ENCODE peak calls at places on chromosomes 16 and 17, in seven cellular contexts. F is Calu3, H is B cell, P is type B pancreatic cell, G is progenitor cell of endocrine pancreas, Q is uterus, I is left ventricle myocardium inferior. Z is an unnamed sample.

GRCh38 chr17:80859004-80859941 is 132.4 kb upstream of the CHMP6 start:
- DNase-seq in P (no peak), H (no peak), G (no peak), Q (peak; percentile 80), F (no peak), I (peak; percentile 69), Z (no peak)

GRCh38 chr16:1323296-1324239 is 9.9 kb upstream of the BAIAP3 start:
- DNase-seq in G (no peak), H (no peak), F (no peak), Q (no peak), P (no peak), I (no peak), Z (no peak)

GRCh38 chr17:50361561-50362480 is 11.2 kb downstream of the MRPL27 start:
- DNase-seq in I (no peak), Q (no peak), H (peak; percentile 73), F (peak; percentile 73), P (no peak), G (no peak), Z (peak; percentile 56)

GRCh38 chr17:82108999-82109480 is 11.0 kb upstream of the FASN start:
- DNase-seq in H (no peak), F (no peak), G (no peak), P (no peak), Q (no peak), I (no peak), Z (no peak)

GRCh38 chr16:27491894-27492587 is 57.7 kb downstream of the GTF3C1 start:
- DNase-seq in F (no peak), Q (no peak), I (no peak), P (no peak), H (no peak), G (no peak), Z (no peak)

GRCh38 chr16:66551362-66551761 is 1.0 kb upstream of the CKLF start:
- DNase-seq in F (peak; percentile 70), H (peak; percentile 68), G (no peak), Q (no peak), I (no peak), P (no peak), Z (no peak)

GRCh38 chr16:88671806-88672205 is 8.9 kb upstream of the MVD start:
- DNase-seq in Q (no peak), P (no peak), I (no peak), F (no peak), H (no peak), G (no peak), Z (no peak)

GRCh38 chr17:82813299-82814051 is 26.3 kb downstream of the ZNF750 start:
- DNase-seq in Q (no peak), F (no peak), P (no peak), I (no peak), G (no peak), H (no peak), Z (no peak)

GRCh38 chr17:45410144-45411091 is 22.3 kb downstream of the ARHGAP27 start:
- DNase-seq in Q (no peak), P (no peak), H (peak; percentile 81), G (no peak), F (no peak), I (no peak), Z (no peak)

GRCh38 chr17:7777017-7777416 is 57.0 kb upstream of the KDM6B start:
- DNase-seq in H (no peak), F (no peak), G (no peak), Q (no peak), P (no peak), I (no peak), Z (no peak)

GRCh38 chr16:4580245-4580644 is 24.1 kb downstream of the C16orf96 start:
- DNase-seq in Q (no peak), F (no peak), H (no peak), P (no peak), I (no peak), G (no peak), Z (no peak)

GRCh38 chr17:30476726-30477082 is 504 bp upstream of the GOSR1 start:
- DNase-seq in Q (peak; percentile 19), G (no peak), I (no peak), P (no peak), F (peak; percentile 4), H (no peak), Z (no peak)

GRCh38 chr16:31291376-31291775 is 31.6 kb downstream of the ITGAM start:
- DNase-seq in Q (no peak), H (no peak), P (no peak), G (no peak), F (no peak), I (no peak), Z (no peak)

GRCh38 chr17:82301916-82302497 is 15.4 kb downstream of the CD7 start:
- DNase-seq in I (no peak), Q (no peak), G (no peak), H (peak; percentile 60), F (no peak), P (no peak), Z (no peak)

GRCh38 chr17:29115906-29116651 is 64.1 kb downstream of the MYO18A start:
- DNase-seq in P (no peak), H (peak; percentile 39), F (peak; percentile 47), Q (no peak), G (no peak), I (no peak), Z (peak; percentile 41)

GRCh38 chr17:47719411-47720152 is 13.5 kb upstream of the TBX21 start:
- DNase-seq in H (no peak), F (peak; percentile 52), G (no peak), P (no peak), Q (no peak), I (no peak), Z (peak; percentile 46)

GRCh38 chr17:57273471-57273870 is 17.1 kb downstream of the MSI2 start:
- DNase-seq in I (no peak), Q (no peak), G (no peak), F (no peak), P (no peak), H (no peak), Z (no peak)

GRCh38 chr16:89246903-89247733 is 29.6 kb downstream of the ZNF778 start:
- DNase-seq in I (peak; percentile 85), F (peak; percentile 83), Q (peak; percentile 85), G (peak; percentile 92), H (peak; percentile 94), P (peak; percentile 99), Z (peak; percentile 62)

GRCh38 chr17:45948498-45948880 is 50.6 kb upstream of the STH start:
- DNase-seq in F (no peak), P (no peak), H (no peak), Q (no peak), I (no peak), G (no peak), Z (no peak)

GRCh38 chr17:18190629-18191028 is 7.0 kb downstream of the ALKBH5 start:
- DNase-seq in Q (no peak), I (no peak), G (no peak), F (no peak), P (no peak), H (no peak), Z (no peak)

GRCh38 chr17:18191071-18191667 is 7.5 kb downstream of the ALKBH5 start:
- DNase-seq in F (no peak), H (no peak), G (no peak), Q (peak; percentile 34), I (peak; percentile 24), P (no peak), Z (no peak)

GRCh38 chr17:18194804-18195203 is 11.2 kb downstream of the ALKBH5 start:
- DNase-seq in G (no peak), H (no peak), F (no peak), P (no peak), I (no peak), Q (no peak), Z (no peak)

GRCh38 chr17:18194394-18194793 is 10.8 kb downstream of the ALKBH5 start:
- DNase-seq in I (no peak), F (no peak), Q (no peak), P (no peak), G (no peak), H (no peak), Z (no peak)

GRCh38 chr17:18191967-18192366 is 8.3 kb downstream of the ALKBH5 start:
- DNase-seq in F (peak; percentile 11), G (no peak), Q (no peak), H (no peak), P (no peak), I (no peak), Z (no peak)
- TF ChIP-seq CTCF in F (no peak), G (peak; percentile 18), Q (no peak), H (peak; percentile 34), P (peak; percentile 55), I (peak; percentile 40), Z (peak; percentile 27)

DNA sequence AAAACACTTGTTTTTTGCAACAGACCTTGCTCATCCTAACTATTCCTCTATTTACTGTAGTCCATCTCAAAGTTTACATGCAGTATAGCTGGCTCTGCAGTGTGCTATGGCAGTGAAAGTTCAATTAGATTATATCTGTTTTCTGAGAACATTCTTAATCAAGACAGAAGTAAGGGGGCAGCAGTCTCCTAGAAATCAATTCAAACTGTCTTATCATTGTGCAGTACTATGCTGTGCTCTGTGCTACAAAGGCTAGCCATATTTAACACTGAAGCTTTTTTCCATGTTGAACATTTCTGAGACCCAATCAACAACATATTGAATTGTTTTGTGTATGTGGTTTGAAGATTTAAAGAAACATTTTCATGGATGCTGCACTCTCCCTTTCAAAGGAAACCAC is 11.4 kb downstream of the NETO2 start:
- DNase-seq in Q (no peak), F (no peak), P (no peak), H (no peak), I (no peak), G (no peak), Z (no peak)
- TF ChIP-seq CTCF in Q (no peak), F (no peak), P (peak; percentile 20), H (no peak), I (peak; percentile 17), G (no peak), Z (no peak)

GRCh38 chr16:68367440-68367839 is 56.6 kb downstream of the PRMT7 start:
- DNase-seq in P (no peak), F (no peak), I (no peak), Q (no peak), H (no peak), G (no peak), Z (no peak)

GRCh38 chr16:68367891-68368601 is 57.2 kb downstream of the PRMT7 start:
- DNase-seq in G (no peak), H (peak; percentile 33), I (no peak), F (no peak), P (no peak), Q (no peak), Z (no peak)

GRCh38 chr16:68368602-68368944 is 57.8 kb downstream of the PRMT7 start:
- DNase-seq in P (no peak), G (no peak), Q (no peak), H (peak; percentile 61), I (no peak), F (no peak), Z (no peak)

GRCh38 chr16:68366062-68366461 is 55.2 kb downstream of the PRMT7 start:
- DNase-seq in I (no peak), Q (no peak), H (no peak), F (no peak), G (no peak), P (no peak), Z (no peak)

GRCh38 chr16:68367034-68367433 is 56.2 kb downstream of the PRMT7 start:
- DNase-seq in I (no peak), F (peak; percentile 67), P (no peak), G (no peak), Q (no peak), H (peak; percentile 65), Z (peak; percentile 30)
- TF ChIP-seq CTCF in I (peak; percentile 48), F (peak; percentile 53), P (peak; percentile 71), G (peak; percentile 60), Q (peak; percentile 6), H (peak; percentile 50), Z (peak; percentile 57)

DNA sequence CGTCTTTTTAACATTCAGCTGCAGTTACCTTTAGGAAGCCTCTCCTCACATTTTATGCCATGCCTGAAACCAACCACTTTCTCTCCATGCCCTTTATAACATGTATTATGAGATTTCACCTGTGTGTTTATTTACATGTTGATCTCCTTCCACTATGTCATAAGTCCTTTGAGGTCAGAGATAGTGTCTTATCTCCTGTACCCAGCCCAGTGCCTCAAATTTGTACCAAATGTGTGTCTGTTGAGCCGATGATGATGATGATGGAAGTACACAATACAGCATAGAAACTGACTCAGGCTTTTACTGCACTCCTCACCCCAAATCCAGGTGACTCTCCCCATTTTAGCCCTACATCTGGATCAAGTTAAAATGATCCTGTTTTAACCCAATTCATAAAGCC is 179.5 kb upstream of the CACNG5 start:
- DNase-seq in H (no peak), G (no peak), F (no peak), P (no peak), I (no peak), Q (no peak), Z (no peak)
- TF ChIP-seq CTCF in H (no peak), G (no peak), F (no peak), P (no peak), I (no peak), Q (no peak), Z (no peak)

Z was measured in PC-9.